ENCODE peak calls at places on chromosomes 7 and 10, in five cellular contexts. O, V, C, K and Z are unnamed samples.
A peak's percentile ranks its signal among the peaks of the same experiment; 100 is the strongest.

GRCh38 chr7:98968621-98969020 is 90.3 kb downstream of the TRRAP start:
- DNase-seq in O (no peak), C (no peak), V (no peak), K (no peak), Z (no peak)

GRCh38 chr7:44466300-44467216 is 23.9 kb downstream of the NUDCD3 start:
- DNase-seq in K (no peak), C (no peak), O (no peak), V (no peak), Z (no peak)

GRCh38 chr7:33080326-33080725 is 17.8 kb upstream of the NT5C3A start:
- DNase-seq in O (no peak), C (no peak), V (no peak), K (no peak), Z (no peak)

GRCh38 chr7:121336579-121336978 is 7.8 kb downstream of the WNT16 start:
- DNase-seq in V (no peak), K (no peak), O (no peak), C (no peak), Z (no peak)

GRCh38 chr7:42262907-42263466 is 26.0 kb upstream of the GLI3 start:
- DNase-seq in K (no peak), O (peak; percentile 90), V (peak; percentile 37), C (no peak), Z (peak; percentile 61)

GRCh38 chr10:97065128-97065527 is 120.6 kb downstream of the SLIT1 start:
- DNase-seq in V (no peak), K (no peak), O (peak; percentile 88), C (no peak), Z (no peak)

GRCh38 chr10:76035010-76035727 is 603.7 kb downstream of the LRMDA start:
- DNase-seq in O (no peak), V (no peak), C (no peak), K (no peak), Z (no peak)

GRCh38 chr10:79559726-79560125 is 481 bp downstream of the SFTPA2 start:
- DNase-seq in C (no peak), K (no peak), O (peak; percentile 76), V (no peak), Z (peak; percentile 85)

GRCh38 chr10:50990568-50991495 is 83.5 kb upstream of the PRKG1 start:
- DNase-seq in O (peak; percentile 61), K (no peak), V (peak; percentile 40), C (no peak), Z (peak; percentile 82)

GRCh38 chr7:155921804-155922506 is 109.7 kb upstream of the SHH start:
- DNase-seq in K (no peak), V (peak; percentile 66), C (no peak), O (peak; percentile 93), Z (peak; percentile 55)

GRCh38 chr10:132941640-132942051 is 724 bp downstream of the CFAP46 start:
- DNase-seq in K (no peak), V (no peak), O (no peak), C (no peak), Z (no peak)

GRCh38 chr7:91034459-91035368 is 229.5 kb upstream of the FZD1 start:
- DNase-seq in O (peak; percentile 63), K (peak; percentile 30), V (peak; percentile 47), C (no peak), Z (peak; percentile 95)

GRCh38 chr7:113331155-113331898 is 213.0 kb upstream of the SMIM30 start:
- DNase-seq in C (no peak), O (no peak), K (no peak), V (peak; percentile 82), Z (no peak)

GRCh38 chr10:80552151-80552646 is 14.5 kb downstream of the SH2D4B start:
- DNase-seq in V (peak; percentile 20), K (no peak), C (no peak), O (no peak), Z (peak; percentile 90)

GRCh38 chr7:102450242-102450641 is 14.4 kb downstream of the ALKBH4 start:
- DNase-seq in K (peak; percentile 58), O (peak; percentile 23), V (no peak), C (no peak), Z (peak; percentile 66)

GRCh38 chr10:102402512-102402896 is 7.0 kb downstream of the NFKB2 start:
- DNase-seq in V (no peak), C (no peak), K (no peak), O (no peak), Z (no peak)

GRCh38 chr10:75407716-75408511 is 6.3 kb upstream of the ZNF503 start:
- DNase-seq in V (peak; percentile 61), C (no peak), K (no peak), O (peak; percentile 51), Z (peak; percentile 67)

GRCh38 chr7:151046603-151047573 is 1.4 kb upstream of the ASIC3 start:
- DNase-seq in O (peak; percentile 56), V (no peak), C (no peak), K (no peak), Z (peak; percentile 66)

GRCh38 chr10:63491558-63492316 is 26.0 kb upstream of the JMJD1C start:
- DNase-seq in O (peak; percentile 90), C (no peak), V (peak; percentile 47), K (no peak), Z (no peak)

GRCh38 chr7:108603922-108604684 is 34.4 kb downstream of the DNAJB9 start:
- DNase-seq in V (no peak), K (no peak), C (no peak), O (peak; percentile 43), Z (peak; percentile 48)

GRCh38 chr7:98110249-98111022 is 3.8 kb downstream of the LMTK2 start:
- DNase-seq in O (peak; percentile 14), C (no peak), V (no peak), K (no peak), Z (peak; percentile 49)

GRCh38 chr7:130114374-130114773 is 44.0 kb downstream of the KLHDC10 start:
- DNase-seq in C (no peak), K (no peak), V (no peak), O (no peak), Z (no peak)

GRCh38 chr10:121580276-121581116 is 17.7 kb downstream of the FGFR2 start:
- DNase-seq in O (no peak), V (peak; percentile 96), K (no peak), C (no peak), Z (no peak)

GRCh38 chr10:29063806-29064644 is 224.8 kb upstream of the LYZL1 start:
- DNase-seq in K (no peak), C (no peak), O (no peak), V (no peak), Z (no peak)

GRCh38 chr10:43255644-43256431 is 11.0 kb downstream of the RASGEF1A start:
- DNase-seq in K (peak; percentile 61), C (no peak), O (peak; percentile 24), V (peak; percentile 62), Z (peak; percentile 67)

GRCh38 chr7:54773472-54774399 is 14.7 kb upstream of the SEC61G start:
- DNase-seq in C (peak; percentile 37), V (peak; percentile 92), O (peak; percentile 88), K (peak; percentile 74), Z (peak; percentile 94)

GRCh38 chr7:85719981-85720963 is 533.4 kb upstream of the SEMA3D start:
- DNase-seq in K (no peak), V (no peak), O (peak; percentile 81), C (no peak), Z (peak; percentile 89)

GRCh38 chr10:103040424-103040823 is 122.3 kb downstream of the CNNM2 start:
- DNase-seq in V (no peak), C (no peak), K (no peak), O (peak; percentile 72), Z (no peak)

GRCh38 chr7:129906700-129907099 is 46.1 kb downstream of the UBE2H start:
- DNase-seq in V (no peak), K (no peak), O (no peak), C (no peak), Z (peak; percentile 33)

GRCh38 chr7:24965831-24966708 is 13.9 kb downstream of the OSBPL3 start:
- DNase-seq in C (no peak), V (peak; percentile 49), O (peak; percentile 87), K (peak; percentile 40), Z (peak; percentile 96)

GRCh38 chr7:141039366-141039765 is 24.6 kb upstream of the MRPS33 start:
- DNase-seq in V (no peak), K (no peak), O (no peak), C (no peak), Z (no peak)

GRCh38 chr10:71084061-71084817 is 128.1 kb upstream of the UNC5B start:
- DNase-seq in V (peak; percentile 1), K (no peak), O (no peak), C (no peak), Z (no peak)

GRCh38 chr10:116469437-116469836 is 41.8 kb downstream of the PNLIPRP3 start:
- DNase-seq in C (no peak), K (no peak), V (no peak), O (no peak), Z (no peak)

GRCh38 chr7:99679032-99679399 is 780 bp downstream of the CYP3A5 start:
- DNase-seq in V (peak; percentile 20), O (peak; percentile 64), C (no peak), K (no peak), Z (peak; percentile 89)

GRCh38 chr7:129163875-129164544 is 19.5 kb downstream of the TSPAN33 start:
- DNase-seq in K (peak; percentile 34), O (peak; percentile 67), C (no peak), V (no peak), Z (peak; percentile 76)

GRCh38 chr10:100976906-100977305 is 7.6 kb downstream of the SEMA4G start:
- DNase-seq in O (peak; percentile 45), V (no peak), C (no peak), K (peak; percentile 3), Z (peak; percentile 61)

GRCh38 chr10:12349628-12350166 is 350 bp downstream of the CAMK1D start:
- DNase-seq in C (no peak), K (no peak), O (no peak), V (no peak), Z (peak; percentile 70)